ENCODE peak calls at places on chromosomes 3 and 15, in five cellular contexts. One of them, this sample, is unnamed.

GRCh38 chr3:8825153-8825825 is 55.9 kb upstream of the OXTR start:
- DNase-seq in stimulated activated naive B cell treated with anti-CD40 and anti-IgM and Interleukin-4, amounts not matched to agents 10 μg/mL and 1 μg/mL and 100 μg/mL, for 72 hours: no peak
- DNase-seq in HT-29: no peak
- DNase-seq in NCI-H748 treated with DMSO at 0.1 percent for 48 hours: no peak
- DNase-seq in RCC 7860: no peak
- DNase-seq in this sample: no peak

GRCh38 chr15:44468713-44469385 is 41.4 kb downstream of the CTDSPL2 start:
- DNase-seq in stimulated activated naive B cell treated with anti-CD40 and anti-IgM and Interleukin-4, amounts not matched to agents 10 μg/mL and 1 μg/mL and 100 μg/mL, for 72 hours: no peak
- DNase-seq in NCI-H748 treated with DMSO at 0.1 percent for 48 hours: no peak
- DNase-seq in HT-29: no peak
- DNase-seq in RCC 7860: peak; percentile 75
- DNase-seq in this sample: no peak

GRCh38 chr3:183013074-183013473 is 32.7 kb upstream of the DCUN1D1 start:
- DNase-seq in stimulated activated naive B cell treated with anti-CD40 and anti-IgM and Interleukin-4, amounts not matched to agents 10 μg/mL and 1 μg/mL and 100 μg/mL, for 72 hours: no peak
- DNase-seq in NCI-H748 treated with DMSO at 0.1 percent for 48 hours: no peak
- DNase-seq in RCC 7860: no peak
- DNase-seq in HT-29: no peak
- DNase-seq in this sample: no peak

GRCh38 chr15:42616107-42616506 is 40.7 kb downstream of the STARD9 start:
- DNase-seq in RCC 7860: no peak
- DNase-seq in HT-29: no peak
- DNase-seq in NCI-H748 treated with DMSO at 0.1 percent for 48 hours: no peak
- DNase-seq in stimulated activated naive B cell treated with anti-CD40 and anti-IgM and Interleukin-4, amounts not matched to agents 10 μg/mL and 1 μg/mL and 100 μg/mL, for 72 hours: no peak
- DNase-seq in this sample: no peak

GRCh38 chr3:7315037-7315436 is 454.1 kb downstream of the GRM7 start:
- DNase-seq in HT-29: no peak
- DNase-seq in NCI-H748 treated with DMSO at 0.1 percent for 48 hours: no peak
- DNase-seq in RCC 7860: no peak
- DNase-seq in stimulated activated naive B cell treated with anti-CD40 and anti-IgM and Interleukin-4, amounts not matched to agents 10 μg/mL and 1 μg/mL and 100 μg/mL, for 72 hours: no peak
- DNase-seq in this sample: no peak

GRCh38 chr15:31083394-31083790 is 18.1 kb downstream of the TRPM1 start:
- DNase-seq in HT-29: peak; percentile 99
- DNase-seq in stimulated activated naive B cell treated with anti-CD40 and anti-IgM and Interleukin-4, amounts not matched to agents 10 μg/mL and 1 μg/mL and 100 μg/mL, for 72 hours: no peak
- DNase-seq in RCC 7860: no peak
- DNase-seq in NCI-H748 treated with DMSO at 0.1 percent for 48 hours: no peak
- DNase-seq in this sample: no peak

GRCh38 chr3:183975981-183976662 is 41.6 kb downstream of the ABCC5 start:
- DNase-seq in NCI-H748 treated with DMSO at 0.1 percent for 48 hours: no peak
- DNase-seq in RCC 7860: peak; percentile 35
- DNase-seq in HT-29: no peak
- DNase-seq in stimulated activated naive B cell treated with anti-CD40 and anti-IgM and Interleukin-4, amounts not matched to agents 10 μg/mL and 1 μg/mL and 100 μg/mL, for 72 hours: no peak
- DNase-seq in this sample: no peak

GRCh38 chr15:101172421-101173097 is 79.3 kb downstream of the CHSY1 start:
- DNase-seq in NCI-H748 treated with DMSO at 0.1 percent for 48 hours: peak; percentile 13
- DNase-seq in stimulated activated naive B cell treated with anti-CD40 and anti-IgM and Interleukin-4, amounts not matched to agents 10 μg/mL and 1 μg/mL and 100 μg/mL, for 72 hours: no peak
- DNase-seq in HT-29: no peak
- DNase-seq in RCC 7860: no peak
- DNase-seq in this sample: no peak

GRCh38 chr3:64730651-64731050 is 42.9 kb upstream of the ADAMTS9 start:
- DNase-seq in NCI-H748 treated with DMSO at 0.1 percent for 48 hours: no peak
- DNase-seq in stimulated activated naive B cell treated with anti-CD40 and anti-IgM and Interleukin-4, amounts not matched to agents 10 μg/mL and 1 μg/mL and 100 μg/mL, for 72 hours: no peak
- DNase-seq in HT-29: no peak
- DNase-seq in RCC 7860: peak; percentile 9
- DNase-seq in this sample: no peak

GRCh38 chr15:65646486-65646885 is 24.7 kb downstream of the SLC24A1 start:
- DNase-seq in stimulated activated naive B cell treated with anti-CD40 and anti-IgM and Interleukin-4, amounts not matched to agents 10 μg/mL and 1 μg/mL and 100 μg/mL, for 72 hours: no peak
- DNase-seq in RCC 7860: no peak
- DNase-seq in HT-29: no peak
- DNase-seq in NCI-H748 treated with DMSO at 0.1 percent for 48 hours: no peak
- DNase-seq in this sample: no peak

GRCh38 chr3:146464005-146464595 is 5.3 kb downstream of the PLSCR2 start:
- DNase-seq in NCI-H748 treated with DMSO at 0.1 percent for 48 hours: no peak
- DNase-seq in HT-29: no peak
- DNase-seq in RCC 7860: no peak
- DNase-seq in stimulated activated naive B cell treated with anti-CD40 and anti-IgM and Interleukin-4, amounts not matched to agents 10 μg/mL and 1 μg/mL and 100 μg/mL, for 72 hours: no peak
- DNase-seq in this sample: no peak

GRCh38 chr3:148599478-148599877 is 98.2 kb upstream of the AGTR1 start:
- DNase-seq in NCI-H748 treated with DMSO at 0.1 percent for 48 hours: no peak
- DNase-seq in RCC 7860: no peak
- DNase-seq in stimulated activated naive B cell treated with anti-CD40 and anti-IgM and Interleukin-4, amounts not matched to agents 10 μg/mL and 1 μg/mL and 100 μg/mL, for 72 hours: no peak
- DNase-seq in HT-29: peak; percentile 26
- DNase-seq in this sample: no peak

GRCh38 chr3:171970301-171970788 is 69.0 kb upstream of the FNDC3B start:
- DNase-seq in HT-29: no peak
- DNase-seq in stimulated activated naive B cell treated with anti-CD40 and anti-IgM and Interleukin-4, amounts not matched to agents 10 μg/mL and 1 μg/mL and 100 μg/mL, for 72 hours: no peak
- DNase-seq in NCI-H748 treated with DMSO at 0.1 percent for 48 hours: no peak
- DNase-seq in RCC 7860: no peak
- DNase-seq in this sample: no peak

GRCh38 chr15:79065744-79066376 is 24.7 kb downstream of the RASGRF1 start:
- DNase-seq in HT-29: no peak
- DNase-seq in RCC 7860: no peak
- DNase-seq in stimulated activated naive B cell treated with anti-CD40 and anti-IgM and Interleukin-4, amounts not matched to agents 10 μg/mL and 1 μg/mL and 100 μg/mL, for 72 hours: no peak
- DNase-seq in NCI-H748 treated with DMSO at 0.1 percent for 48 hours: no peak
- DNase-seq in this sample: no peak

GRCh38 chr3:130529816-130530215 is 12.8 kb downstream of the COL6A6 start:
- DNase-seq in RCC 7860: no peak
- DNase-seq in NCI-H748 treated with DMSO at 0.1 percent for 48 hours: no peak
- DNase-seq in HT-29: no peak
- DNase-seq in stimulated activated naive B cell treated with anti-CD40 and anti-IgM and Interleukin-4, amounts not matched to agents 10 μg/mL and 1 μg/mL and 100 μg/mL, for 72 hours: no peak
- DNase-seq in this sample: no peak

GRCh38 chr3:167882057-167882667 is 146.6 kb downstream of the SERPINI1 start:
- DNase-seq in RCC 7860: peak; percentile 38
- DNase-seq in NCI-H748 treated with DMSO at 0.1 percent for 48 hours: peak; percentile 13
- DNase-seq in stimulated activated naive B cell treated with anti-CD40 and anti-IgM and Interleukin-4, amounts not matched to agents 10 μg/mL and 1 μg/mL and 100 μg/mL, for 72 hours: no peak
- DNase-seq in HT-29: peak; percentile 56
- DNase-seq in this sample: peak; percentile 16

GRCh38 chr3:67620869-67621268 is 33.5 kb downstream of the SUCLG2 start:
- DNase-seq in RCC 7860: no peak
- DNase-seq in stimulated activated naive B cell treated with anti-CD40 and anti-IgM and Interleukin-4, amounts not matched to agents 10 μg/mL and 1 μg/mL and 100 μg/mL, for 72 hours: no peak
- DNase-seq in HT-29: peak; percentile 21
- DNase-seq in NCI-H748 treated with DMSO at 0.1 percent for 48 hours: no peak
- DNase-seq in this sample: no peak

GRCh38 chr15:99732268-99732641 is 982 bp downstream of the LYSMD4 start:
- DNase-seq in stimulated activated naive B cell treated with anti-CD40 and anti-IgM and Interleukin-4, amounts not matched to agents 10 μg/mL and 1 μg/mL and 100 μg/mL, for 72 hours: no peak
- DNase-seq in HT-29: no peak
- DNase-seq in NCI-H748 treated with DMSO at 0.1 percent for 48 hours: no peak
- DNase-seq in RCC 7860: no peak
- DNase-seq in this sample: no peak

GRCh38 chr3:99627062-99627826 is 11.2 kb upstream of the COL8A1 start:
- DNase-seq in stimulated activated naive B cell treated with anti-CD40 and anti-IgM and Interleukin-4, amounts not matched to agents 10 μg/mL and 1 μg/mL and 100 μg/mL, for 72 hours: no peak
- DNase-seq in RCC 7860: peak; percentile 28
- DNase-seq in NCI-H748 treated with DMSO at 0.1 percent for 48 hours: no peak
- DNase-seq in HT-29: no peak
- DNase-seq in this sample: no peak

GRCh38 chr3:137103739-137104138 is 146.0 kb downstream of the IL20RB start:
- DNase-seq in RCC 7860: no peak
- DNase-seq in stimulated activated naive B cell treated with anti-CD40 and anti-IgM and Interleukin-4, amounts not matched to agents 10 μg/mL and 1 μg/mL and 100 μg/mL, for 72 hours: no peak
- DNase-seq in HT-29: no peak
- DNase-seq in NCI-H748 treated with DMSO at 0.1 percent for 48 hours: no peak
- DNase-seq in this sample: no peak

GRCh38 chr15:71313806-71314205 is 198.5 kb downstream of the THSD4 start:
- DNase-seq in RCC 7860: no peak
- DNase-seq in stimulated activated naive B cell treated with anti-CD40 and anti-IgM and Interleukin-4, amounts not matched to agents 10 μg/mL and 1 μg/mL and 100 μg/mL, for 72 hours: no peak
- DNase-seq in NCI-H748 treated with DMSO at 0.1 percent for 48 hours: no peak
- DNase-seq in HT-29: no peak
- DNase-seq in this sample: no peak

GRCh38 chr15:85408270-85408746 is 27.9 kb downstream of the AKAP13 start:
- DNase-seq in HT-29: no peak
- DNase-seq in RCC 7860: peak; percentile 34
- DNase-seq in NCI-H748 treated with DMSO at 0.1 percent for 48 hours: no peak
- DNase-seq in stimulated activated naive B cell treated with anti-CD40 and anti-IgM and Interleukin-4, amounts not matched to agents 10 μg/mL and 1 μg/mL and 100 μg/mL, for 72 hours: peak; percentile 52
- DNase-seq in this sample: peak; percentile 64

GRCh38 chr3:58047806-58048205 is 39.6 kb downstream of the FLNB start:
- DNase-seq in stimulated activated naive B cell treated with anti-CD40 and anti-IgM and Interleukin-4, amounts not matched to agents 10 μg/mL and 1 μg/mL and 100 μg/mL, for 72 hours: no peak
- DNase-seq in RCC 7860: peak; percentile 93
- DNase-seq in HT-29: no peak
- DNase-seq in NCI-H748 treated with DMSO at 0.1 percent for 48 hours: no peak
- DNase-seq in this sample: no peak

GRCh38 chr15:31433574-31433973 is 106.9 kb downstream of the KLF13 start:
- DNase-seq in RCC 7860: no peak
- DNase-seq in NCI-H748 treated with DMSO at 0.1 percent for 48 hours: no peak
- DNase-seq in HT-29: no peak
- DNase-seq in stimulated activated naive B cell treated with anti-CD40 and anti-IgM and Interleukin-4, amounts not matched to agents 10 μg/mL and 1 μg/mL and 100 μg/mL, for 72 hours: no peak
- DNase-seq in this sample: no peak

GRCh38 chr15:73322665-73323373 is 45.9 kb downstream of the HCN4 start:
- DNase-seq in HT-29: no peak
- DNase-seq in RCC 7860: no peak
- DNase-seq in stimulated activated naive B cell treated with anti-CD40 and anti-IgM and Interleukin-4, amounts not matched to agents 10 μg/mL and 1 μg/mL and 100 μg/mL, for 72 hours: no peak
- DNase-seq in NCI-H748 treated with DMSO at 0.1 percent for 48 hours: no peak
- DNase-seq in this sample: no peak

GRCh38 chr3:52479037-52479875 is 15.9 kb upstream of the STAB1 start:
- DNase-seq in stimulated activated naive B cell treated with anti-CD40 and anti-IgM and Interleukin-4, amounts not matched to agents 10 μg/mL and 1 μg/mL and 100 μg/mL, for 72 hours: no peak
- DNase-seq in NCI-H748 treated with DMSO at 0.1 percent for 48 hours: no peak
- DNase-seq in HT-29: no peak
- DNase-seq in RCC 7860: no peak
- DNase-seq in this sample: no peak

GRCh38 chr3:82353281-82354171 is 592.1 kb upstream of the GBE1 start:
- DNase-seq in stimulated activated naive B cell treated with anti-CD40 and anti-IgM and Interleukin-4, amounts not matched to agents 10 μg/mL and 1 μg/mL and 100 μg/mL, for 72 hours: no peak
- DNase-seq in NCI-H748 treated with DMSO at 0.1 percent for 48 hours: no peak
- DNase-seq in RCC 7860: no peak
- DNase-seq in HT-29: no peak
- DNase-seq in this sample: no peak

GRCh38 chr15:39411102-39411989 is 169.5 kb upstream of the THBS1 start:
- DNase-seq in stimulated activated naive B cell treated with anti-CD40 and anti-IgM and Interleukin-4, amounts not matched to agents 10 μg/mL and 1 μg/mL and 100 μg/mL, for 72 hours: peak; percentile 31
- DNase-seq in HT-29: no peak
- DNase-seq in RCC 7860: no peak
- DNase-seq in NCI-H748 treated with DMSO at 0.1 percent for 48 hours: no peak
- DNase-seq in this sample: peak; percentile 51

GRCh38 chr15:42182976-42183375 is 25.1 kb downstream of the VPS39 start:
- DNase-seq in stimulated activated naive B cell treated with anti-CD40 and anti-IgM and Interleukin-4, amounts not matched to agents 10 μg/mL and 1 μg/mL and 100 μg/mL, for 72 hours: no peak
- DNase-seq in RCC 7860: no peak
- DNase-seq in NCI-H748 treated with DMSO at 0.1 percent for 48 hours: no peak
- DNase-seq in HT-29: no peak
- DNase-seq in this sample: no peak

GRCh38 chr3:79657076-79657475 is 110.7 kb downstream of the ROBO1 start:
- DNase-seq in NCI-H748 treated with DMSO at 0.1 percent for 48 hours: no peak
- DNase-seq in stimulated activated naive B cell treated with anti-CD40 and anti-IgM and Interleukin-4, amounts not matched to agents 10 μg/mL and 1 μg/mL and 100 μg/mL, for 72 hours: no peak
- DNase-seq in RCC 7860: no peak
- DNase-seq in HT-29: no peak
- DNase-seq in this sample: no peak

This sample was measured in GM12864.